ENCODE peak calls at places on chromosomes 4 and X, in seven cellular contexts. G is mesenchymal stem cell, N is PC-3, J is mesendoderm, T is MM.1S, R is hepatocyte, V is GM23248. S is an unnamed sample.

GRCh38 chr4:185710487-185710995 is 101.5 kb downstream of the SORBS2 start:
- DNase-seq in G (no peak), N (peak; percentile 58), J (no peak), T (no peak), R (no peak), V (no peak), S (no peak)

GRCh38 chr4:185800266-185800945 is 11.6 kb downstream of the SORBS2 start:
- DNase-seq in G (peak; percentile 24), N (no peak), J (no peak), T (no peak), R (no peak), V (peak; percentile 36), S (no peak)

GRCh38 chrX:37871626-37872302 is 24.4 kb upstream of the DYNLT3 start:
- DNase-seq in G (peak; percentile 87), N (peak; percentile 88), J (peak; percentile 39), T (no peak), R (peak; percentile 30), V (peak; percentile 93), S (no peak)

GRCh38 chr4:41657561-41657960 is 91.0 kb downstream of the PHOX2B start:
- DNase-seq in G (peak; percentile 37), N (peak; percentile 33), J (peak; percentile 6), T (no peak), R (no peak), V (no peak), S (no peak)

GRCh38 chr4:163554870-163555465 is 60.5 kb downstream of the TMA16 start:
- DNase-seq in G (peak; percentile 33), N (peak; percentile 60), J (no peak), T (peak; percentile 23), R (peak; percentile 38), V (peak; percentile 54), S (no peak)

GRCh38 chrX:39174761-39175417 is 373.6 kb downstream of the MID1IP1 start:
- DNase-seq in G (no peak), N (peak; percentile 4), J (no peak), T (peak; percentile 41), R (peak; percentile 34), V (peak; percentile 17), S (no peak)

GRCh38 chr4:73860175-73860574 is 7.1 kb downstream of the PF4V1 start:
- DNase-seq in G (peak; percentile 34), N (no peak), J (no peak), T (no peak), R (no peak), V (no peak), S (no peak)

GRCh38 chr4:98659741-98660507 is 1.5 kb upstream of the TSPAN5 start:
- DNase-seq in G (peak; percentile 82), N (peak; percentile 76), J (no peak), T (no peak), R (peak; percentile 61), V (peak; percentile 74), S (no peak)

GRCh38 chr4:175419120-175419774 is 392.8 kb downstream of the GPM6A start:
- DNase-seq in G (peak; percentile 97), N (peak; percentile 90), J (peak; percentile 78), T (no peak), R (peak; percentile 11), V (peak; percentile 96), S (no peak)

GRCh38 chr4:133377286-133377685 is 228.2 kb downstream of the PCDH10 start:
- DNase-seq in G (no peak), N (no peak), J (peak; percentile 65), T (no peak), R (no peak), V (no peak), S (no peak)

GRCh38 chr4:40150932-40151331 is 45.9 kb upstream of the RHOH start:
- DNase-seq in G (peak; percentile 3), N (no peak), J (no peak), T (no peak), R (no peak), V (no peak), S (no peak)
- H3K4me2 ChIP-seq in G (no peak overlapping the region), N (no peak overlapping the region), J (no peak overlapping the region), T (no peak overlapping the region), R (no peak overlapping the region), V (no peak overlapping the region), S (no peak overlapping the region)

GRCh38 chr4:122663814-122664610 is 43.1 kb upstream of the IL21 start:
- DNase-seq in G (no peak), N (no peak), J (no peak), T (no peak), R (no peak), V (peak; percentile 69), S (no peak)

GRCh38 chr4:122662701-122663100 is 41.8 kb upstream of the IL21 start:
- DNase-seq in G (no peak), N (no peak), J (peak; percentile 54), T (no peak), R (no peak), V (no peak), S (no peak)

GRCh38 chr4:122658818-122659295 is 38.0 kb upstream of the IL21 start:
- DNase-seq in G (no peak), N (no peak), J (no peak), T (peak; percentile 64), R (no peak), V (no peak), S (no peak)

GRCh38 chr4:122661176-122661575 is 40.3 kb upstream of the IL21 start:
- DNase-seq in G (peak; percentile 8), N (no peak), J (no peak), T (no peak), R (no peak), V (peak; percentile 55), S (no peak)

DNA sequence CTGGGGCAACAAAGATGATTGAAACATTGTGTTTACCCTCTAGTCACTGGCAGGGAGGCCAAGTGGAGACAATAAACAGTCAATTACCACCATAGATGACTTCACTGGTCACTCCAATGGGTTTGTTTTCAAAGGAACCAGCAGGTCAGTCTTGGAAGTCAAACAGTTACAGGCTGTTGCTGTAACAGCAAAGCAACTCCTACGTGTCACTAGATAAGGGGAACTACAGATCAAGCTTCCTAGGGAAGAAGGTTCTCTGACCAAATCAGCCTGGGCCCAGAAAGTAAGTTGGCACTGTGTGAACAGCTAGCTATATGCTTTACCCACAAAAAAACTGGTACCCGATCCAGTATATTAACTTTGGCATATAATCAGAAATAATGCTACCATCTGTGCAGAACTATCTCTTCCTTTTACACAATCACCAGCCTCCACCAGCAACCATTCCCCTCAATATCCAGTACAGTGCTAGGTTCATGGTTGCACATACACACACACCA is 40.8 kb upstream of the IL21 start:
- DNase-seq in G (peak; percentile 15), N (no peak), J (no peak), T (no peak), R (no peak), V (peak; percentile 26), S (no peak)
- H3K4me2 ChIP-seq in G (no peak overlapping the region), N (no peak overlapping the region), J (no peak overlapping the region), T (no peak overlapping the region), R (no peak overlapping the region), V (peak overlapping the region; percentile 5), S (no peak overlapping the region)

GRCh38 chr4:120304801-120305200 is 238.2 kb upstream of the MAD2L1 start:
- DNase-seq in G (no peak), N (no peak), J (no peak), T (no peak), R (no peak), V (peak; percentile 42), S (no peak)
- H3K4me2 ChIP-seq in G (no peak overlapping the region), N (no peak overlapping the region), J (no peak overlapping the region), T (no peak overlapping the region), R (no peak overlapping the region), V (no peak overlapping the region), S (no peak overlapping the region)

GRCh38 chr4:90951037-90951436 is 823.8 kb downstream of the CCSER1 start:
- DNase-seq in G (peak; percentile 75), N (peak; percentile 92), J (peak; percentile 89), T (no peak), R (peak; percentile 81), V (no peak), S (no peak)

GRCh38 chr4:90950385-90950841 is 823.2 kb downstream of the CCSER1 start:
- DNase-seq in G (peak; percentile 9), N (peak; percentile 8), J (peak; percentile 87), T (no peak), R (peak; percentile 17), V (no peak), S (no peak)
- H3K4me2 ChIP-seq in G (no peak overlapping the region), N (peak overlapping the region; percentile 75), J (no peak overlapping the region), T (no peak overlapping the region), R (peak overlapping the region; percentile 68), V (no peak overlapping the region), S (no peak overlapping the region)

GRCh38 chr4:20391912-20392311 is 140.2 kb downstream of the SLIT2 start:
- DNase-seq in G (no peak), N (no peak), J (no peak), T (no peak), R (no peak), V (no peak), S (no peak)

GRCh38 chr4:20394471-20394870 is 142.8 kb downstream of the SLIT2 start:
- DNase-seq in G (no peak), N (no peak), J (no peak), T (no peak), R (no peak), V (no peak), S (no peak)

GRCh38 chr4:20395160-20395773 is 143.6 kb downstream of the SLIT2 start:
- DNase-seq in G (peak; percentile 20), N (peak; percentile 54), J (peak; percentile 86), T (no peak), R (peak; percentile 52), V (peak; percentile 41), S (peak; percentile 73)

GRCh38 chr4:20391224-20391623 is 139.5 kb downstream of the SLIT2 start:
- DNase-seq in G (no peak), N (no peak), J (no peak), T (no peak), R (no peak), V (peak; percentile 53), S (no peak)

GRCh38 chr4:20393486-20394100 is 141.9 kb downstream of the SLIT2 start:
- DNase-seq in G (no peak), N (no peak), J (no peak), T (no peak), R (no peak), V (peak; percentile 49), S (no peak)
- H3K4me2 ChIP-seq in G (no peak overlapping the region), N (no peak overlapping the region), J (no peak overlapping the region), T (no peak overlapping the region), R (no peak overlapping the region), V (peak overlapping the region; percentile 51), S (no peak overlapping the region)

GRCh38 chr4:130071746-130072145 is 975.8 kb downstream of the C4orf33 start:
- DNase-seq in G (peak; percentile 32), N (no peak), J (no peak), T (no peak), R (peak; percentile 59), V (no peak), S (no peak)
- H3K4me2 ChIP-seq in G (no peak overlapping the region), N (no peak overlapping the region), J (no peak overlapping the region), T (no peak overlapping the region), R (no peak overlapping the region), V (no peak overlapping the region), S (no peak overlapping the region)

DNA sequence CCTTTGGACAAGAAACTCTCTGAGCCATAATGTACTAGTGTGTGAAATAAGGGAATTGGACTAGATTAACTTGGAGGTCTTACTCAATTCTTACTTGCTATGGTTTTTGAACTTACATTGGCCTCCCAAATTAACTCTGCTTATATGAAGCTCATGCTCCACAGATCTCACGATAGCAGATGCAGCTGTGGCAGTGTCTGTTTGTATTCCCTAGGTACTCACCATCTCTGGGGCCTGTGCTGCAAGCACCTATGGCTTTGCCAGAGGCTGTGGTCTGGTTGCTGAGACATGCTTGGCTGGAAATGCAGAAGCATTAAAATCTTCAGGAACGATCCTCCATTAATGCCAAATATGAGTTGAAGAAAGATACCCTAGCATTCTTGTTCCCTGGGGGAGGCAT is 112.8 kb downstream of the MSL3 start:
- DNase-seq in G (no peak), N (no peak), J (no peak), T (no peak), R (no peak), V (no peak), S (no peak)
- H3K4me2 ChIP-seq in G (no peak overlapping the region), N (no peak overlapping the region), J (no peak overlapping the region), T (no peak overlapping the region), R (no peak overlapping the region), V (no peak overlapping the region), S (no peak overlapping the region)

GRCh38 chr4:80500593-80500992 is 165.1 kb downstream of the CFAP299 start:
- DNase-seq in G (no peak), N (no peak), J (no peak), T (no peak), R (no peak), V (no peak), S (no peak)
- H3K4me2 ChIP-seq in G (no peak overlapping the region), N (no peak overlapping the region), J (no peak overlapping the region), T (no peak overlapping the region), R (no peak overlapping the region), V (no peak overlapping the region), S (no peak overlapping the region)